ENCODE peak calls at places on chromosomes 11 and 22, in four cellular contexts. Y is suprapubic skin, N is Panc1, L is RWPE1. V is an unnamed sample.

GRCh38 chr11:34614334-34615113 is 6.4 kb upstream of the EHF start:
- DNase-seq in Y (no peak), L (no peak), N (no peak), V (no peak)

GRCh38 chr11:45847908-45848316 is 637 bp downstream of the CRY2 start:
- DNase-seq in Y (peak), L (peak), N (no peak), V (no peak)

GRCh38 chr11:57379732-57380131 is 1.2 kb downstream of the PRG3 start:
- DNase-seq in L (peak), N (no peak), Y (no peak), V (no peak)

GRCh38 chr22:26579331-26579886 is 10.5 kb downstream of the TPST2 start:
- DNase-seq in N (no peak), L (no peak), Y (no peak), V (peak)

GRCh38 chr11:113864410-113864809 is 11.0 kb downstream of the USP28 start:
- DNase-seq in L (no peak), Y (no peak), N (no peak), V (no peak)

GRCh38 chr22:35587447-35587870 is 29.7 kb downstream of the MB start:
- DNase-seq in N (no peak), L (no peak), Y (no peak), V (no peak)

GRCh38 chr22:33515733-33516297 is 404.5 kb downstream of the LARGE1 start:
- DNase-seq in L (no peak), Y (no peak), N (no peak), V (no peak)

GRCh38 chr11:68852628-68853027 is 10.9 kb upstream of the CPT1A start:
- DNase-seq in Y (no peak), L (no peak), N (no peak), V (no peak)

GRCh38 chr22:50056214-50056972 is 1.7 kb downstream of the TTLL8 start:
- DNase-seq in N (no peak), L (no peak), Y (no peak), V (no peak)

GRCh38 chr22:45292675-45293402 is 8.1 kb downstream of the UPK3A start:
- DNase-seq in L (no peak), N (no peak), Y (no peak), V (no peak)

GRCh38 chr22:40634119-40634903 is 2.2 kb downstream of the MRTFA start:
- DNase-seq in L (no peak), Y (no peak), N (no peak), V (no peak)

GRCh38 chr11:72720047-72720446 is 32.2 kb downstream of the ARAP1 start:
- DNase-seq in Y (no peak), L (no peak), N (no peak), V (no peak)
- H3K27ac ChIP-seq in Y (no peak), L (peak), N (no peak), V (peak)

GRCh38 chr22:17368727-17369552 is at the start of gene CECR2:
- DNase-seq in L (no peak), Y (no peak), N (no peak), V (no peak)
- H3K27ac ChIP-seq in L (no peak), Y (no peak), N (peak), V (no peak)

GRCh38 chr11:2912038-2912410 is 17.2 kb downstream of the PHLDA2 start:
- DNase-seq in N (no peak), L (no peak), Y (no peak), V (no peak)
- H3K27ac ChIP-seq in N (peak), L (peak), Y (peak), V (no peak)

GRCh38 chr22:23182289-23183106 is 2.2 kb downstream of the BCR start:
- DNase-seq in Y (no peak), L (peak), N (no peak), V (peak)
- H3K27ac ChIP-seq in Y (peak), L (peak), N (peak), V (peak)

DNA sequence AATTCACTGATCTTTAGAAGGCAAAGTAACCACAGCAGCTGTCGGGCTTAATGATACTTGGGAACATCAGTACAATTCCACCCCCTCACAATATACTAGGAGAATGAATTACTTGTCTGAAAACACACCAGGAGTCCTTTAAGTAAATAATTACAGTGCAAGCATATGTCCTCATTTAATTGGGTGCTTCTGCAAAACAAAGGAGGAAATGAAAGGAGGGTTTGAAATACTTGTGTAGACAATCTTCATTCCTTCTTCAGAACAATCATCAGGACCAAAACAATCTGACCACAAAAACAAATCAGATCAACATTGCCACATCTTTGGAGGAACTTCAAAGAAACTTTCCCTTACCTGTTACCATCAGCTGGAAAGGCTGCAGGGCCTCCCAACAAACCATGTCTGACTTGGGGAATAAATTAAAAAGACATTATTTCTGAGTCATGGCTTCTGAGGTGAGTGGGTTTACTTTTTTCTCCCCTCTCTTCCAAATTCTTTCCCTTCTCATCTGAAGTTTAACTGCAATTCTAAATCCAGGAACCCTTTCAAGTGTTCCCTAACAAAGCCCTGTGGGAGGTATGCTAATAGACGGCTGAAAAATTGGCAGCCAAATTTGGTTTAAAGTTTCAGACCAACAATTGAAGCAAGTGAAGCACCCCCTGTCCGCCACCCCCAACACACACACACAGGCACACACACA is 12.5 kb upstream of the CCDC117 start:
- DNase-seq in L (no peak), N (no peak), Y (no peak), V (no peak)
- H3K27ac ChIP-seq in L (no peak), N (no peak), Y (no peak), V (no peak)

V was measured in naive thymus-derived CD4-positive, alpha-beta T cell.